ENCODE peak calls at places on chromosomes 13 and 19, in nine cellular contexts. T, S, W, R, M, Y, K, L and D are unnamed samples.

GRCh38 chr19:41997121-41997850 is 3.3 kb upstream of the ATP1A3 start:
- DNase-seq in M (peak), W (peak), R (peak), K (peak), L (no peak), Y (peak), T (peak), S (peak), D (peak)

GRCh38 chr19:1412323-1412923 is 5.0 kb downstream of the DAZAP1 start:
- DNase-seq in M (no peak), T (no peak), Y (no peak), L (no peak), W (no peak), K (no peak), R (no peak), S (no peak), D (no peak)

GRCh38 chr13:49604570-49604969 is 19.2 kb upstream of the RCBTB1 start:
- DNase-seq in S (no peak), W (no peak), L (no peak), K (no peak), T (no peak), M (no peak), R (no peak), Y (no peak), D (no peak)

GRCh38 chr19:7637374-7638256 is 705 bp downstream of the STXBP2 start:
- DNase-seq in M (no peak), K (peak), W (peak), R (peak), T (no peak), S (peak), Y (no peak), L (no peak), D (no peak)

GRCh38 chr13:25406377-25406776 is 34.6 kb downstream of the ATP8A2 start:
- DNase-seq in M (no peak), K (no peak), L (no peak), R (peak), W (no peak), S (peak), Y (no peak), T (no peak), D (no peak)

GRCh38 chr19:14497347-14497921 is 1.5 kb upstream of the GIPC1 start:
- DNase-seq in W (peak), Y (peak), S (no peak), L (no peak), M (peak), T (no peak), K (peak), R (peak), D (no peak)

GRCh38 chr13:76527041-76527440 is 359.2 kb downstream of the KCTD12 start:
- DNase-seq in M (no peak), W (no peak), R (no peak), K (no peak), T (no peak), L (no peak), S (no peak), Y (no peak), D (no peak)

GRCh38 chr13:98411617-98412310 is 165.1 kb downstream of the STK24 start:
- DNase-seq in T (no peak), K (peak), L (peak), R (no peak), Y (peak), M (no peak), W (no peak), S (peak), D (peak)

GRCh38 chr19:20313894-20314293 is 146.9 kb downstream of the ZNF486 start:
- DNase-seq in M (no peak), S (no peak), Y (no peak), L (no peak), K (no peak), T (no peak), R (no peak), W (no peak), D (no peak)

GRCh38 chr13:21837841-21838551 is 167.1 kb downstream of the FGF9 start:
- DNase-seq in M (no peak), L (no peak), K (no peak), W (no peak), R (no peak), Y (peak), T (no peak), S (no peak), D (no peak)

GRCh38 chr19:43532571-43532961 is 422 bp upstream of the ZNF575 start:
- DNase-seq in L (peak), T (peak), W (peak), M (no peak), R (no peak), K (peak), Y (no peak), S (no peak), D (peak)

GRCh38 chr13:111286162-111286561 is 34.3 kb upstream of the TEX29 start:
- DNase-seq in Y (no peak), L (no peak), T (no peak), K (no peak), W (no peak), R (no peak), M (no peak), S (no peak), D (no peak)

GRCh38 chr19:4360641-4361151 is 17.3 kb downstream of the MPND start:
- DNase-seq in T (no peak), M (no peak), W (no peak), Y (no peak), L (no peak), S (peak), R (no peak), K (no peak), D (no peak)

GRCh38 chr19:54421521-54421920 is 6.3 kb downstream of the TTYH1 start:
- DNase-seq in S (no peak), T (no peak), Y (no peak), K (no peak), M (no peak), W (no peak), L (no peak), R (no peak), D (no peak)

GRCh38 chr19:54421169-54421516 is 5.9 kb downstream of the TTYH1 start:
- DNase-seq in Y (no peak), R (no peak), M (no peak), L (no peak), T (no peak), W (no peak), K (no peak), S (no peak), D (no peak)

GRCh38 chr19:54420383-54421168 is 5.3 kb downstream of the TTYH1 start:
- DNase-seq in W (no peak), T (peak), K (no peak), R (no peak), L (no peak), S (no peak), Y (no peak), M (no peak), D (no peak)

GRCh38 chr19:54424201-54424600 is 8.9 kb downstream of the TTYH1 start:
- DNase-seq in L (no peak), W (no peak), R (no peak), S (no peak), K (no peak), M (no peak), T (no peak), Y (no peak), D (no peak)

GRCh38 chr19:54422136-54422535 is 6.9 kb downstream of the TTYH1 start:
- DNase-seq in R (no peak), L (no peak), K (no peak), T (no peak), S (no peak), W (no peak), M (no peak), Y (no peak), D (no peak)
- TF ChIP-seq CTCF in R (no peak), L (no peak), K (no peak), T (no peak), S (no peak), W (no peak), M (no peak), Y (no peak), D (no peak)

GRCh38 chr13:85260896-85261295 is 538.3 kb downstream of the SLITRK6 start:
- DNase-seq in W (no peak), R (no peak), T (no peak), K (no peak), L (no peak), Y (no peak), M (no peak), S (no peak), D (no peak)

GRCh38 chr13:85266331-85266730 is 532.9 kb downstream of the SLITRK6 start:
- DNase-seq in K (no peak), W (no peak), M (no peak), S (peak), L (no peak), T (no peak), Y (no peak), R (peak), D (no peak)

GRCh38 chr13:85266771-85267170 is 532.4 kb downstream of the SLITRK6 start:
- DNase-seq in Y (no peak), T (no peak), M (no peak), K (no peak), W (no peak), S (peak), L (no peak), R (no peak), D (no peak)

GRCh38 chr13:85265296-85265695 is 533.9 kb downstream of the SLITRK6 start:
- DNase-seq in S (no peak), L (no peak), Y (no peak), R (no peak), K (no peak), T (no peak), M (no peak), W (no peak), D (no peak)

GRCh38 chr13:85261757-85262346 is 537.4 kb downstream of the SLITRK6 start:
- DNase-seq in L (no peak), W (no peak), Y (no peak), M (peak), K (no peak), S (peak), T (no peak), R (peak), D (no peak)
- TF ChIP-seq CTCF in L (no peak), W (no peak), Y (no peak), M (peak), K (no peak), S (peak), T (peak), R (peak), D (no peak)

GRCh38 chr19:33130433-33130832 is 1.5 kb upstream of the WDR88 start:
- DNase-seq in L (no peak), W (no peak), R (no peak), S (no peak), T (no peak), Y (no peak), K (no peak), M (no peak), D (no peak)

GRCh38 chr19:33133438-33134031 is 1.6 kb downstream of the WDR88 start:
- DNase-seq in M (no peak), K (no peak), L (no peak), T (no peak), W (no peak), Y (peak), S (peak), R (no peak), D (no peak)

GRCh38 chr19:33134571-33135041 is 2.7 kb downstream of the WDR88 start:
- DNase-seq in W (no peak), K (no peak), M (no peak), T (no peak), Y (no peak), S (no peak), R (no peak), L (no peak), D (no peak)

GRCh38 chr19:33132021-33132420 is at the start of gene WDR88:
- DNase-seq in M (no peak), S (no peak), T (no peak), Y (no peak), L (no peak), W (no peak), K (no peak), R (no peak), D (no peak)

GRCh38 chr19:33132425-33132824 is 511 bp downstream of the WDR88 start:
- DNase-seq in S (no peak), R (no peak), W (no peak), L (no peak), Y (no peak), K (no peak), T (no peak), M (no peak), D (no peak)
- TF ChIP-seq CTCF in S (peak), R (peak), W (no peak), L (no peak), Y (peak), K (no peak), T (peak), M (peak), D (no peak)

DNA sequence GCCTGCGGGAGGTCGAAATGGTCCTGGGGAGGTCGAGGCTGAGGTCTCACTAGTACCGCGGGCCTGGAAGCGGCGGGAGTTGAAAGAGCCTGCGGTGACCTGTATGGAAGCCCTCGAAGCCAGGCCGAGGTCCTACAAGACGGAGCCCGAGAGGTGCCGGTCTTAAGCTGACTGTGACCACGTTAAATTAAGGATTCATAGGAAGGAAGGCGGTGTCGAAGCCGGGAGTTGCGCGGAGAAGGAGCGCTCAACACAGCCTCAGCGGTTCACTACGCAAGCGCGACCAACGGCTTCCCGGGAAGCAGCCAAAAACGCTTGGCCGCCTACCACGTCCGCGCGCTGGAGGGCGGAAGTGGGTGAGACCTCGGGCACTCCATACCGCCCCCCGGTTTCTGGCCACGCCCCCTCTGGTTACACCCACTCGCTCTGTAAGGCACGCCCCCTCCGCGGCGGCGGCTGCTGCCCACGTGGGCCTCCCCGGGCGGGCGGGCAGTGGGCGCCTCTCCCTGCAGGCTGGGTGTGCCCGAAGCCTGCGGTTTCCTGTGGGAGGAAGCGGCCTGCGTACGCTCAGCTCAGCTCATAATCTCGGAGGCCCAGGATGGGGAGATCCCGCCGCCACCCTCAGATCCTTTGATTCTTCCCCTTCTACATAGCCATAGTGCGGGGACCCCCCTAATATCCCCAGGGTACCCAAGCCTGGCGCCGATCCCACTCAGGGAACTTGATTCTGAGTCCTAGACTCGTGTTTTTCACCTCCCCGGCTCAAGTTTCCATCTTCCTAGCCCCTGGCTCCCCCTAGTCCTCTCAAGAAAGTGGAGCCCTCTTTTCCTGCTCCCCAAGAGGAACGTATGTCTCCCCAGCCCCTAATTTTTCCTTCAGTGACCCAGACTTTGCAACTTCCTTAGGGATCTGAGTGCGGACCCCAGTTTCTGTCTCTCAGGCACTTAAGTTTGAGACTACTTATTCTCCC is 3.4 kb upstream of the EMP3 start:
- DNase-seq in Y (peak), K (peak), S (peak), M (peak), T (peak), R (peak), W (peak), L (peak), D (peak)
- TF ChIP-seq CTCF in Y (no peak), K (peak), S (no peak), M (no peak), T (no peak), R (no peak), W (no peak), L (no peak), D (no peak)

GRCh38 chr13:48353590-48353989 is 50.0 kb downstream of the RB1 start:
- DNase-seq in K (no peak), Y (no peak), L (no peak), T (no peak), S (no peak), W (no peak), R (no peak), M (no peak), D (no peak)
- TF ChIP-seq CTCF in K (no peak), Y (no peak), L (no peak), T (no peak), S (no peak), W (no peak), R (no peak), M (no peak), D (no peak)

GRCh38 chr13:28819748-28820098 is 416 bp upstream of the MTUS2 start:
- DNase-seq in T (peak), R (peak), S (peak), Y (peak), K (peak), W (peak), M (peak), L (peak), D (no peak)
- TF ChIP-seq CTCF in T (peak), R (no peak), S (peak), Y (no peak), K (no peak), W (no peak), M (no peak), L (peak), D (no peak)

DNA sequence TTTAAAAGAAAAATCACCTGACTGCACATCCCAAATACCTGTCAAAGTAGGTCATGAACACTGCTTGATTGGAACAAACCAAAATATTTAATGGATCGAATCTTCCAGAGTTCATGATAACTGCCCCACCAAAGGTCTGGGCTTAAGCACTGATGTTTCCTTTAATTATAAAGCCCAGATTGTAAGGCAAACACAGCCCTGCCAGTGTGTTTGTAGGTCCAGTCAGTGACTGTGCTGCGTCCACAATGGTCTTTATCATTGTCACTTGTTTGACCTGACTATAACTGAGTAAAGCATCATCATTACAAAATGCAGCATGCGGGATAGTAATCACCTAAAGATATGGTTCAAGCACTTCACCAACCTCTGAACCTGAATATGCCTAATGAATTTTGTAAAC is 63.3 kb downstream of the IRS2 start:
- DNase-seq in W (no peak), S (no peak), Y (no peak), T (no peak), R (no peak), L (no peak), M (no peak), K (no peak), D (no peak)
- TF ChIP-seq CTCF in W (no peak), S (no peak), Y (no peak), T (no peak), R (no peak), L (no peak), M (no peak), K (no peak), D (no peak)

DNA sequence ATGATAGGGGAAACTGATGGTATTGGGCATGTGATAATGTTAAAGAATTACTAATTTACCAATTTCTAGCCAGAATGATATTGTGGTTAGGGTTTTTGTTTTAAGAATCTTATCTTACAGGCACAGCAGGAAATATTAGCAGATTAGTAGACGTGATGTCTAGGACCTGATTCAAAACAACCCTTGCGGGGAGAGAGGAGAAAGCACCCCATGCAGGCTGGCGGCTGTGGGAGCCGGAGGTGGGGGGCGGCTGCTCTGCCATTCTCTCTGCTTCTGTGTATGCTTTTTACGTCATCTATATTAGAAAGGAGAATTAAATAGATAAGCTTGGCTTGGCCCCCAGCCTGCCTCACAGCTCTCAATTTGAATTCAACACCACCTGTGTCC is 41.5 kb downstream of the MLLT1 start:
- DNase-seq in Y (no peak), L (no peak), R (no peak), M (no peak), W (no peak), T (no peak), K (no peak), S (peak), D (no peak)
- TF ChIP-seq CTCF in Y (no peak), L (no peak), R (no peak), M (no peak), W (no peak), T (no peak), K (no peak), S (peak), D (no peak)

GRCh38 chr19:56121180-56122167 is at the start of gene ZNF787:
- DNase-seq in S (peak), T (peak), M (peak), R (peak), L (peak), W (peak), Y (peak), K (peak), D (peak)
- TF ChIP-seq CTCF in S (no peak), T (no peak), M (no peak), R (no peak), L (no peak), W (no peak), Y (no peak), K (no peak), D (no peak)

GRCh38 chr19:58372311-58373133 is 8.3 kb downstream of the ZNF837 start:
- DNase-seq in M (no peak), T (no peak), S (no peak), Y (no peak), L (no peak), K (no peak), W (no peak), R (peak), D (no peak)
- TF ChIP-seq CTCF in M (peak), T (peak), S (peak), Y (no peak), L (no peak), K (no peak), W (no peak), R (peak), D (no peak)